ENCODE peak calls at places on chromosome 22, in six cellular contexts. R is psoas muscle, U is fibroblast of lung, W is mucosa of descending colon, I is lower lobe of right lung, H is dorsolateral prefrontal cortex. S is an unnamed sample.

GRCh38 chr22:43263645-43264514 is 76.9 kb upstream of the TTLL12 start:
- DNase-seq in W (peak), R (peak), U (peak), H (no peak), I (peak), S (peak)

GRCh38 chr22:49373801-49374226 is 453.9 kb downstream of the BRD1 start:
- DNase-seq in I (no peak), H (no peak), R (no peak), W (no peak), U (no peak), S (no peak)

GRCh38 chr22:46902998-46903916 is 140.8 kb downstream of the TBC1D22A start:
- DNase-seq in W (no peak), R (no peak), I (no peak), H (no peak), U (no peak), S (no peak)

GRCh38 chr22:41184679-41185078 is 20.4 kb upstream of the L3MBTL2 start:
- DNase-seq in H (no peak), W (no peak), U (no peak), I (no peak), R (no peak), S (no peak)

GRCh38 chr22:50542416-50542927 is 3.2 kb upstream of the KLHDC7B start:
- DNase-seq in H (no peak), I (no peak), W (no peak), U (no peak), R (no peak), S (no peak)

GRCh38 chr22:47245286-47245685 is 482.8 kb downstream of the TBC1D22A start:
- DNase-seq in U (no peak), H (no peak), R (no peak), W (no peak), I (no peak), S (no peak)

GRCh38 chr22:27309713-27310112 is 491.8 kb downstream of the MN1 start:
- DNase-seq in W (no peak), R (no peak), U (no peak), I (no peak), H (no peak), S (no peak)

GRCh38 chr22:19802881-19803735 is 42.5 kb downstream of the TBX1 start:
- DNase-seq in U (no peak), R (no peak), H (no peak), I (peak), W (no peak), S (no peak)

GRCh38 chr22:50303848-50304527 is 3.5 kb downstream of the PLXNB2 start:
- DNase-seq in W (peak), R (peak), H (no peak), U (no peak), I (peak), S (peak)

GRCh38 chr22:47204002-47204979 is 441.8 kb downstream of the TBC1D22A start:
- DNase-seq in R (no peak), H (no peak), I (no peak), U (no peak), W (no peak), S (peak)

GRCh38 chr22:32531955-32532818 is 57.6 kb downstream of the FBXO7 start:
- DNase-seq in W (no peak), R (peak), I (peak), U (peak), H (no peak), S (peak)

GRCh38 chr22:21808130-21808529 is 59.3 kb downstream of the MAPK1 start:
- DNase-seq in H (no peak), I (no peak), U (no peak), R (no peak), W (no peak), S (no peak)

GRCh38 chr22:27433585-27434190 is 367.9 kb downstream of the MN1 start:
- DNase-seq in I (no peak), W (no peak), R (no peak), U (peak), H (no peak), S (no peak)

GRCh38 chr22:41687901-41688364 is 734 bp downstream of the SNU13 start:
- DNase-seq in U (peak), I (peak), W (peak), H (no peak), R (no peak), S (no peak)

GRCh38 chr22:41647771-41648170 is 26.7 kb downstream of the XRCC6 start:
- DNase-seq in U (no peak), W (no peak), I (no peak), R (no peak), H (no peak), S (no peak)

GRCh38 chr22:49097966-49098365 is 729.7 kb downstream of the BRD1 start:
- DNase-seq in I (peak), R (no peak), H (no peak), U (no peak), W (no peak), S (no peak)

GRCh38 chr22:50313600-50313999 is 6.2 kb upstream of the PLXNB2 start:
- DNase-seq in W (no peak), I (peak), R (no peak), H (no peak), U (no peak), S (no peak)

GRCh38 chr22:46815896-46816721 is 53.7 kb downstream of the TBC1D22A start:
- DNase-seq in R (no peak), H (no peak), W (no peak), U (peak), I (no peak), S (peak)

GRCh38 chr22:40385041-40385782 is 14.8 kb downstream of the SGSM3 start:
- DNase-seq in I (no peak), W (peak), R (no peak), H (no peak), U (no peak), S (no peak)

GRCh38 chr22:43136255-43136654 is 6.9 kb downstream of the MCAT start:
- DNase-seq in R (no peak), H (no peak), U (peak), W (no peak), I (no peak), S (no peak)

GRCh38 chr22:21791635-21792625 is 56.3 kb upstream of the YPEL1 start:
- DNase-seq in H (no peak), I (no peak), R (no peak), U (peak), W (no peak), S (no peak)

GRCh38 chr22:48882636-48883200 is 945.0 kb downstream of the BRD1 start:
- DNase-seq in U (no peak), W (no peak), H (no peak), I (peak), R (no peak), S (no peak)

GRCh38 chr22:19654338-19654922 is 59.9 kb upstream of the SEPTIN5 start:
- DNase-seq in H (no peak), U (no peak), W (no peak), I (no peak), R (no peak), S (no peak)

GRCh38 chr22:50009251-50009650 is 3.3 kb downstream of the IL17REL start:
- DNase-seq in I (peak), R (no peak), U (no peak), W (no peak), H (no peak), S (no peak)

GRCh38 chr22:49158741-49159564 is 668.7 kb downstream of the BRD1 start:
- DNase-seq in U (no peak), W (no peak), R (no peak), H (no peak), I (no peak), S (no peak)

GRCh38 chr22:28772633-28773460 is at the start of gene CCDC117:
- DNase-seq in R (peak), H (peak), U (peak), W (peak), I (peak), S (peak)
- TF ChIP-seq CTCF in R (peak), H (no peak), U (no peak), W (peak), I (no peak), S (no peak)

GRCh38 chr22:44439356-44440223 is 58.4 kb downstream of the RTL6 start:
- DNase-seq in I (no peak), R (no peak), H (no peak), W (no peak), U (no peak), S (no peak)

GRCh38 chr22:44438481-44439131 is 59.4 kb downstream of the RTL6 start:
- DNase-seq in W (no peak), I (no peak), H (no peak), R (no peak), U (no peak), S (no peak)

GRCh38 chr22:44437493-44438015 is 60.5 kb downstream of the RTL6 start:
- DNase-seq in I (no peak), W (no peak), U (peak), H (no peak), R (no peak), S (no peak)

GRCh38 chr22:44436656-44437492 is 61.2 kb downstream of the RTL6 start:
- DNase-seq in H (no peak), W (no peak), I (no peak), U (no peak), R (no peak), S (no peak)

DNA sequence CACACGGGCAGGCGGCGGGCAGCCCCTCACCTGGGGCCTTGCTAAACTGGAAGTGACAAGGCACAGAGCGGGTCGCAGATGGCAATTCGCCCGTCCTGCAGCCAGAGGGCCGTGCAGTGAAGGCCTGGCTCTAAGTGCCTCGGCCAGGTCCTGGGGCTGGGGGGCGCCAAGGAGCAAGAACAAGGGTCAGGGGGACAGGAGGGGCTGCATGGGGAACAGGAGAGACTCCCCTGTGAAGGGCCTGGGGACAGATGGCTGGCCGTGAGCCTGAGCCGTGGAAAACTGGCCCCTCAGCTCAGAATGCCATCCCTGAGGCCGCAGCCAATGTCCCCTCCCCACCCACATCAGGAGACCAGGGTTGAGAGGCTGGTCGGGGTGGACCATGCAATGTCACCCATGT is 60.0 kb downstream of the RTL6 start:
- DNase-seq in H (no peak), W (no peak), R (no peak), U (no peak), I (no peak), S (no peak)
- TF ChIP-seq CTCF in H (no peak), W (no peak), R (no peak), U (no peak), I (no peak), S (no peak)

GRCh38 chr22:28935713-28936112 is 52.3 kb downstream of the ZNRF3 start:
- DNase-seq in U (no peak), W (no peak), R (no peak), H (no peak), I (no peak), S (no peak)
- TF ChIP-seq CTCF in U (peak), W (no peak), R (peak), H (no peak), I (peak), S (no peak)

DNA sequence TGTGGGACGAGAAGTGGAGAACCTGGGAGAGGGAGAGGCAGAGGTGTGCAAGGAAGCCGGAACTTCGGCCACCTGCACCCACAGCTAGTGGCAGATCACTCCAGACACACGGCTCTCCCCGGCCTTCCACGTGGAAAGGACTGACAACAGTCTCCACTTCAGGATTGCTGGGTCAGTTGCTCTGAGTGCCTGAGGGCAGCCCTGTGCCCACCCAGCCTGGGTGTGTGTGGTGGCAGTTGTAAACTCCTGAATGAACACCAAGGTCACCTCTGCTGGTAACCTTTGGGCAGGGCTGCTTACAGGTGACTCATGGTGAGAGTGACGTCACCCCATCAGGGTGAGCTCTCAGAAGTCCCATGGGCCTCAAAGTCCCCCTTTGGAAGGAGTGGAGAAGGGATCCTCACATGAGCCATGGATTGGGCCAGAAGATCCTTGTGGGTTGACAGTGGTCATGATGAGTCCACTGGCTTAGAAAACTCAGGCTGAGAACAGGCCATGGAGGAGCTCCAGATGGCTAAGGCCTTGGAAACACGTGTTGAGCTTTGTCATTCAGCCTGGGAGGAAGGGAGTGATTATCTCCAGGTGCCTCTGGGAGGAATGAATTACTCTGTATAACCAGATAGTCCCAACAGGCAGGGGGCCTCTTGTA is 71.3 kb downstream of the BCR start:
- DNase-seq in H (no peak), W (peak), R (no peak), U (peak), I (no peak), S (peak)
- TF ChIP-seq CTCF in H (no peak), W (no peak), R (no peak), U (no peak), I (no peak), S (no peak)

GRCh38 chr22:23857606-23858483 is at the start of gene SLC2A11:
- DNase-seq in R (peak), W (peak), U (peak), H (peak), I (peak), S (peak)
- TF ChIP-seq CTCF in R (no peak), W (peak), U (no peak), H (peak), I (peak), S (no peak)

GRCh38 chr22:25534724-25535123 is 29.8 kb upstream of the GRK3 start:
- DNase-seq in R (no peak), U (no peak), H (no peak), W (no peak), I (no peak), S (no peak)
- TF ChIP-seq CTCF in R (no peak), U (no peak), H (no peak), W (no peak), I (no peak), S (no peak)

DNA sequence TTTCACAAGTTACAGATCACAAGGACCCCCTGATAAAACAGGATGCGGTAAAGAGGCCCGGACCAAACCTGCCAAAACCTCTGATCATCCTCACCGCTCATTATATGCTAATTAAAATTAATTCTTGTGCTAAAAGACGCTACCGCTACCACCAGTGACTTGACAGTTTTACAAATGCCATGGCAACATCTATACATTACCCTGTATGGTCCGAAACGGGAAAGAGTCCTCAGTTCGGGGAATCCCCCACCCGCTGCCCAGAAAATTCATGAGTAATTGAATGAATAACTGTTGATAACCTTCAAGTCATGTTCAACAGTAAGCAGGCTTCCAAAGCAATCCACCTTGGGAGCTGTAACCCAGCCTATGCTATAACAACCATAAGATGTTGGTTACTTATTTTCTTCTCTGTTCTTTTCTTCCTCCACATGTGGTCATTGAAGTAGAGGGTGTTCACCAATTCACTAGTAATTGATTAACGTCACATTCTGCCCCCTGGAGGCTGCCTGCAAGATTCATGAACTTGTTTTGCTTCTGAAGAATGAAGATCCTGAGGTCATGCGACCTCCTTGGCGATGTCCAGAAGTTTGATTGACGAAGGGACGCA is 20.6 kb downstream of the APOBEC3H start:
- DNase-seq in H (no peak), I (no peak), U (peak), R (no peak), W (peak), S (peak)
- TF ChIP-seq CTCF in H (no peak), I (peak), U (peak), R (peak), W (no peak), S (peak)

GRCh38 chr22:17343766-17344165 is 25.5 kb upstream of the CECR2 start:
- DNase-seq in W (no peak), R (no peak), H (no peak), U (no peak), I (no peak), S (no peak)
- TF ChIP-seq CTCF in W (no peak), R (no peak), H (no peak), U (no peak), I (peak), S (no peak)

DNA sequence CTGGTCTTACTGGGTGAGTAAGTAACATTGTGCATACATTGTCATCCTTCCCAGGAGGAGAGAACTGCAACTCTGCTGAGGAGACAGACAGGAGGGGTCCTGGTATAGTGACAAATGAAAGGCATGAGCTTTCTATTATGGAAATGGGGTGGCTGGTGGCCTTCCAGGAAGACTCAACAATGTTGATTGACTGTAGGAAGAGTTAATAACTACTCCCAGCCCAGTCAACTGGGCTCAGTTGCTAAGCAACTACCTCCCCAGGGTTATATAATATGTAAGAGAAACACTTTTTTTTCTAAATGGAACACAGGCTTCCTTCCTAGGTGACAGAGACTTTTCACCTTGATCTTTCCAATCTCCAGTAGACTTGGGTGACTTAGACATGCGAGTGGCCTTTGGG is 28.2 kb downstream of the SEZ6L start:
- DNase-seq in I (no peak), W (no peak), U (no peak), H (no peak), R (no peak), S (no peak)
- TF ChIP-seq CTCF in I (no peak), W (no peak), U (no peak), H (no peak), R (no peak), S (no peak)

GRCh38 chr22:23233084-23233501 is 52.8 kb downstream of the BCR start:
- DNase-seq in I (no peak), W (no peak), R (no peak), U (peak), H (no peak), S (no peak)
- TF ChIP-seq CTCF in I (no peak), W (no peak), R (no peak), U (no peak), H (no peak), S (no peak)

S was measured in colonic mucosa.